ENCODE peak calls at places on chromosomes 6 and 20, in five cellular contexts. One of them, this sample, is unnamed.

GRCh38 chr6:20424679-20425078 is 23.0 kb downstream of the E2F3 start:
- DNase-seq in A549: no peak
- DNase-seq in adrenal gland: peak; percentile 26
- DNase-seq in mesenchymal stem cell: no peak
- DNase-seq in neural progenitor cell: no peak
- DNase-seq in this sample: no peak

GRCh38 chr6:33707771-33708170 is 3.7 kb downstream of the UQCC2 start:
- DNase-seq in A549: no peak
- DNase-seq in adrenal gland: no peak
- DNase-seq in neural progenitor cell: no peak
- DNase-seq in mesenchymal stem cell: no peak
- DNase-seq in this sample: no peak

GRCh38 chr6:136501514-136501913 is 48.7 kb downstream of the MAP7 start:
- DNase-seq in A549: no peak
- DNase-seq in mesenchymal stem cell: peak; percentile 46
- DNase-seq in adrenal gland: no peak
- DNase-seq in neural progenitor cell: no peak
- DNase-seq in this sample: no peak

GRCh38 chr20:24987244-24987643 is 5.3 kb downstream of the APMAP start:
- DNase-seq in neural progenitor cell: no peak
- DNase-seq in adrenal gland: no peak
- DNase-seq in mesenchymal stem cell: no peak
- DNase-seq in A549: no peak
- DNase-seq in this sample: no peak

GRCh38 chr6:1744543-1744942 is 134.8 kb downstream of the FOXC1 start:
- DNase-seq in adrenal gland: no peak
- DNase-seq in mesenchymal stem cell: no peak
- DNase-seq in neural progenitor cell: no peak
- DNase-seq in A549: no peak
- DNase-seq in this sample: no peak

GRCh38 chr6:150368762-150369161 is at the start of gene IYD:
- DNase-seq in adrenal gland: no peak
- DNase-seq in mesenchymal stem cell: no peak
- DNase-seq in neural progenitor cell: no peak
- DNase-seq in A549: no peak
- DNase-seq in this sample: no peak

GRCh38 chr6:157335829-157336228 is 12.5 kb upstream of the TMEM242 start:
- DNase-seq in mesenchymal stem cell: no peak
- DNase-seq in adrenal gland: no peak
- DNase-seq in A549: peak; percentile 23
- DNase-seq in neural progenitor cell: no peak
- DNase-seq in this sample: no peak

GRCh38 chr6:41636803-41637178 is 1.5 kb upstream of the MDFI start:
- DNase-seq in A549: no peak
- DNase-seq in neural progenitor cell: peak; percentile 37
- DNase-seq in mesenchymal stem cell: peak; percentile 51
- DNase-seq in adrenal gland: peak; percentile 33
- DNase-seq in this sample: peak; percentile 96

GRCh38 chr20:36303020-36303595 is 3.0 kb upstream of the DLGAP4 start:
- DNase-seq in mesenchymal stem cell: no peak
- DNase-seq in A549: no peak
- DNase-seq in adrenal gland: no peak
- DNase-seq in neural progenitor cell: no peak
- DNase-seq in this sample: no peak

GRCh38 chr20:33671573-33672288 is 2.5 kb downstream of the NECAB3 start:
- DNase-seq in adrenal gland: no peak
- DNase-seq in mesenchymal stem cell: no peak
- DNase-seq in neural progenitor cell: no peak
- DNase-seq in A549: no peak
- DNase-seq in this sample: peak; percentile 70

GRCh38 chr6:50410577-50410976 is 302.7 kb upstream of the TFAP2D start:
- DNase-seq in A549: no peak
- DNase-seq in mesenchymal stem cell: no peak
- DNase-seq in neural progenitor cell: peak; percentile 3
- DNase-seq in adrenal gland: no peak
- DNase-seq in this sample: no peak

GRCh38 chr6:20851795-20852194 is 317.5 kb downstream of the CDKAL1 start:
- DNase-seq in neural progenitor cell: no peak
- DNase-seq in mesenchymal stem cell: no peak
- DNase-seq in adrenal gland: no peak
- DNase-seq in A549: no peak
- DNase-seq in this sample: no peak

GRCh38 chr6:118650500-118651281 is 700 bp downstream of the CEP85L start:
- DNase-seq in adrenal gland: peak; percentile 56
- DNase-seq in mesenchymal stem cell: peak; percentile 69
- DNase-seq in neural progenitor cell: peak; percentile 69
- DNase-seq in A549: peak; percentile 35
- DNase-seq in this sample: peak; percentile 44

GRCh38 chr6:157433678-157434081 is 52.7 kb downstream of the ZDHHC14 start:
- DNase-seq in mesenchymal stem cell: no peak
- DNase-seq in adrenal gland: no peak
- DNase-seq in neural progenitor cell: no peak
- DNase-seq in A549: no peak
- DNase-seq in this sample: no peak

GRCh38 chr6:56771189-56771588 is 128.5 kb upstream of the DST start:
- DNase-seq in A549: no peak
- DNase-seq in adrenal gland: no peak
- DNase-seq in mesenchymal stem cell: no peak
- DNase-seq in neural progenitor cell: no peak
- DNase-seq in this sample: no peak

GRCh38 chr6:163828038-163828790 is 413.7 kb downstream of the QKI start:
- DNase-seq in mesenchymal stem cell: no peak
- DNase-seq in neural progenitor cell: peak; percentile 31
- DNase-seq in A549: no peak
- DNase-seq in adrenal gland: no peak
- DNase-seq in this sample: no peak

GRCh38 chr6:40353967-40354452 is 233.2 kb downstream of the LRFN2 start:
- DNase-seq in neural progenitor cell: no peak
- DNase-seq in A549: no peak
- DNase-seq in adrenal gland: no peak
- DNase-seq in mesenchymal stem cell: no peak
- DNase-seq in this sample: no peak

GRCh38 chr6:39362487-39362865 is 40.0 kb upstream of the KCNK16 start:
- DNase-seq in mesenchymal stem cell: peak; percentile 74
- DNase-seq in A549: no peak
- DNase-seq in adrenal gland: no peak
- DNase-seq in neural progenitor cell: peak; percentile 73
- DNase-seq in this sample: no peak

DNA sequence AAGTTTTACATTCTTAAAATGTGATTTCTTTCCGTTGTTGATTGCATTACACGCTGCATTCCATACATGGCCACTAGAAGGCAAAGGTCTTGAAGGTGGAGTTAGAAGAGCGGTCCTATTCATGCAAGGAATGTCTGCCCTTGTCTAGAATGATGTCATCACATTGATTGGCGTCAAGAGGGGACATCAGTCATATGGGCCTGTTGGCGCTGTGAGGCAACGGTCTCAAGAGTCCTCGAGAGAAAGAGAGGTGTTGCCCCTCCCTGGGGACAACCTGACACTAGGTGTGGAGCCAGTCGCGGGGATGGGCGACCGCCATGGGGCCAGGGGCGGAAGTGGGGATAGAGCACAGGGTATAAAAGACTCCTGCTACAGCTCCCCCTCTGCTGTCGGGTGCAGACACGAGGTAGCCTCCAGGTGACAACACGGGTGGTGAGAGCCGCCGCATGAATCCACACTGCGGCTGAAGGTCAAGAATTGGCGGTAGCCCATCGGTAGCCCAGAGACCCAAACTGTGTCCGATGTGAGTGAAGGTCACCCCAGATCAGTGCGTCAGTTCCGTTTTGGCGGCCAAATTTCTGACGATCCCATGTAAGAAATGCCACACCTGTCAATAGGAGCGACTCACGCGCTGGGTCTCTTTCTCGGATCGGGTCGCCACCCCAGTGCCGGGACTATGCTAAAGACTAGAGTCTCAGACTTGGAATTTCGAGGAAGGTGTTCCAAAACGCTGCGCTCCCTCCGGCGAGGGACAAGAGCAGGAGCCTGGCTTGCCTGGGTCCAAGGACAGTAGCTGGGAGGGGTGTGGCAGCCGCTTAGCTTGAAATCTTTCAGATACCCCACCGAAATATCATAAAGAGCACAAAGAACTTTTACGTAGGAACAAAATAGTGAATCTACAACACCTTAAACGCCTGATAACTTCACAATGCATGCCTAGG is 93.2 kb upstream of the ZNF184 start:
- DNase-seq in A549: peak; percentile 75
- DNase-seq in adrenal gland: no peak
- DNase-seq in neural progenitor cell: peak; percentile 73
- DNase-seq in mesenchymal stem cell: no peak
- DNase-seq in this sample: no peak
- H3K4me3 ChIP-seq in A549: peak overlapping the region; percentile 82
- H3K4me3 ChIP-seq in adrenal gland: no peak overlapping the region
- H3K4me3 ChIP-seq in neural progenitor cell: peak overlapping the region; percentile 66
- H3K4me3 ChIP-seq in mesenchymal stem cell: no peak overlapping the region
- H3K4me3 ChIP-seq in this sample: peak overlapping the region; percentile 31

GRCh38 chr6:138798028-138798427 is 2.1 kb downstream of the ECT2L start:
- DNase-seq in mesenchymal stem cell: no peak
- DNase-seq in adrenal gland: no peak
- DNase-seq in neural progenitor cell: no peak
- DNase-seq in A549: no peak
- DNase-seq in this sample: no peak

GRCh38 chr6:138800377-138801150 is 4.7 kb downstream of the ECT2L start:
- DNase-seq in adrenal gland: no peak
- DNase-seq in neural progenitor cell: no peak
- DNase-seq in mesenchymal stem cell: no peak
- DNase-seq in A549: no peak
- DNase-seq in this sample: no peak

GRCh38 chr6:138795809-138796469 is at the start of gene ECT2L:
- DNase-seq in mesenchymal stem cell: peak; percentile 53
- DNase-seq in adrenal gland: peak; percentile 78
- DNase-seq in neural progenitor cell: peak; percentile 81
- DNase-seq in A549: no peak
- DNase-seq in this sample: peak; percentile 46
- H3K4me3 ChIP-seq in mesenchymal stem cell: peak within 1 kb of the TSS; percentile 2
- H3K4me3 ChIP-seq in adrenal gland: no peak within 1 kb of the TSS
- H3K4me3 ChIP-seq in neural progenitor cell: peak within 1 kb of the TSS; percentile 43
- H3K4me3 ChIP-seq in A549: no peak within 1 kb of the TSS
- H3K4me3 ChIP-seq in this sample: no peak within 1 kb of the TSS

DNA sequence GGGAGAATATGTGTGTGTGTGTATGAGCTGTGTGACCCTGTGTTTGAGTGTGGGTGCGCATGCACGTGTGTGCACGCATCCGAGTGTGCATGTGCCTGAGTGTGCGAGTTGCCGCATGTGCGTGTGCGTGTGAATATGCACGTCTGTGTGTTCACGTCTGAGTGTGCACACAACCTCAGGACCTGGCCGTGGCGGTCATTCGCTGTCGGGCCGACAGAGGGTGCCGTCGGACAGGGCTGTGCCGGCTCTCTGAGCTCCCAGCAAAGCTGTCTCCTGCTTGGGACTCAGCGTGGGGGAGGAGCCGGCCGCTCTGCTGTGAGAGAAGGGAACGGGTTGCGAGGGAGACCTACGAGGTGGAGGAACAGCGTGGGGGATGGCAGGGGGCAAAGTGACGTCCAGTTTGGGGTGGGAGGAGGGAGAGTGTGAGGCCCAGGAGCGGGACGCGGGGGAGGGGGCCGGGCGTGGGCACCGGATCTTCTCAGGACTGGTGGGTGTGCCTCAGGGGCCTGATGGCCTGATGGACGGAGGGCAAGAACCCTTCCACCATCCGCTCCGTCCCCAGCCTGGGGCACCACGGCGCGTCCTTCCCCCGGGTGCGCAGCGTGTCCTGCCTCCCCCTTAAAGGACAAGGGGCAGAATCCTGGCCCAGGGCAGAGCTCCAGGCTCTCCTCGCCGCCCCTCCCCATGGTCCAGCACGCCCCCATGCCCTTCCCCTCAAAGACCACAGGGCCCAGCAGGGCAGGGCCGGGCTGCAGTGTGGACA is 19.9 kb downstream of the SLC17A9 start:
- DNase-seq in neural progenitor cell: peak; percentile 93
- DNase-seq in A549: peak; percentile 83
- DNase-seq in mesenchymal stem cell: peak; percentile 80
- DNase-seq in adrenal gland: peak; percentile 86
- DNase-seq in this sample: peak; percentile 97
- H3K4me3 ChIP-seq in neural progenitor cell: peak overlapping the region; percentile 36
- H3K4me3 ChIP-seq in A549: peak overlapping the region; percentile 44
- H3K4me3 ChIP-seq in mesenchymal stem cell: no peak overlapping the region
- H3K4me3 ChIP-seq in adrenal gland: no peak overlapping the region
- H3K4me3 ChIP-seq in this sample: no peak overlapping the region

GRCh38 chr6:169808608-169808967 is 57.2 kb downstream of the ERMARD start:
- DNase-seq in mesenchymal stem cell: no peak
- DNase-seq in neural progenitor cell: no peak
- DNase-seq in adrenal gland: no peak
- DNase-seq in A549: no peak
- DNase-seq in this sample: no peak

GRCh38 chr6:169811521-169812256 is 60.3 kb downstream of the ERMARD start:
- DNase-seq in A549: no peak
- DNase-seq in neural progenitor cell: no peak
- DNase-seq in mesenchymal stem cell: no peak
- DNase-seq in adrenal gland: no peak
- DNase-seq in this sample: no peak

GRCh38 chr6:169809386-169809785 is 58.0 kb downstream of the ERMARD start:
- DNase-seq in neural progenitor cell: no peak
- DNase-seq in mesenchymal stem cell: no peak
- DNase-seq in adrenal gland: no peak
- DNase-seq in A549: no peak
- DNase-seq in this sample: no peak

GRCh38 chr6:169811072-169811471 is 59.6 kb downstream of the ERMARD start:
- DNase-seq in neural progenitor cell: peak; percentile 51
- DNase-seq in A549: no peak
- DNase-seq in adrenal gland: no peak
- DNase-seq in mesenchymal stem cell: no peak
- DNase-seq in this sample: no peak

GRCh38 chr6:169810066-169810989 is 58.9 kb downstream of the ERMARD start:
- DNase-seq in mesenchymal stem cell: no peak
- DNase-seq in A549: no peak
- DNase-seq in neural progenitor cell: peak; percentile 79
- DNase-seq in adrenal gland: no peak
- DNase-seq in this sample: no peak
- H3K4me3 ChIP-seq in mesenchymal stem cell: no peak overlapping the region
- H3K4me3 ChIP-seq in A549: no peak overlapping the region
- H3K4me3 ChIP-seq in neural progenitor cell: peak overlapping the region; percentile 2
- H3K4me3 ChIP-seq in adrenal gland: no peak overlapping the region
- H3K4me3 ChIP-seq in this sample: no peak overlapping the region

DNA sequence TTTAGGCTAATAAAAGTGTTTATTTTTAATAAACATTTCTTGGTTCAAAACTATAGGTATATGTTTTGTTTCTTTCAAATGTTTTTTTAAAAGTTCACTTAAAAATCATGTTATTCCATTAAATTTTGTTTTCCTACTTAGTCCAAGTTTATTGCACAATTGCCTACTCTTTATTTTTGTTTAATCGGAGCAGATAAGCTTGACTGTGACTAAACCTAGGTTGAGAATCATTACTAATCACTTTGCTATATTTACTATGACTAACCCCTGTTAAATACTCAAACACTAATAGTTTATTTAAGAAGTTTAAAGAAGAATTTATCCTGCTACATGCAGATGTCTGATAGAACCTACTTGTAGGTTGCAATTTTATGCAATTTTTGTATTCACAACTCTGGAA is 18.8 kb downstream of the MAP3K4 start:
- DNase-seq in mesenchymal stem cell: peak; percentile 70
- DNase-seq in A549: no peak
- DNase-seq in neural progenitor cell: no peak
- DNase-seq in adrenal gland: no peak
- DNase-seq in this sample: no peak
- H3K4me3 ChIP-seq in mesenchymal stem cell: no peak overlapping the region
- H3K4me3 ChIP-seq in A549: no peak overlapping the region
- H3K4me3 ChIP-seq in neural progenitor cell: peak overlapping the region; percentile 19
- H3K4me3 ChIP-seq in adrenal gland: no peak overlapping the region
- H3K4me3 ChIP-seq in this sample: no peak overlapping the region

GRCh38 chr6:81613606-81614005 is 138.9 kb downstream of the TENT5A start:
- DNase-seq in A549: no peak
- DNase-seq in mesenchymal stem cell: peak; percentile 88
- DNase-seq in adrenal gland: no peak
- DNase-seq in neural progenitor cell: no peak
- DNase-seq in this sample: no peak
- H3K4me3 ChIP-seq in A549: no peak overlapping the region
- H3K4me3 ChIP-seq in mesenchymal stem cell: no peak overlapping the region
- H3K4me3 ChIP-seq in adrenal gland: no peak overlapping the region
- H3K4me3 ChIP-seq in neural progenitor cell: no peak overlapping the region
- H3K4me3 ChIP-seq in this sample: no peak overlapping the region